ENCODE peak calls at places on chromosomes 16 and 17, in six cellular contexts. One of them, this sample, is unnamed.

GRCh38 chr16:54780266-54780665 is 150.4 kb upstream of the IRX5 start:
- DNase-seq in colonic mucosa: no peak
- DNase-seq in COR-L47: no peak
- DNase-seq in dorsolateral prefrontal cortex: no peak
- DNase-seq in iris pigment epithelial cell: no peak
- DNase-seq in IMR-90: no peak
- DNase-seq in this sample: no peak

GRCh38 chr16:80971814-80972213 is 34.9 kb downstream of the CMC2 start:
- DNase-seq in colonic mucosa: no peak
- DNase-seq in COR-L47: no peak
- DNase-seq in dorsolateral prefrontal cortex: no peak
- DNase-seq in iris pigment epithelial cell: no peak
- DNase-seq in IMR-90: no peak
- DNase-seq in this sample: no peak

GRCh38 chr17:29620779-29621500 is 1.8 kb downstream of the CORO6 start:
- DNase-seq in colonic mucosa: no peak
- DNase-seq in COR-L47: no peak
- DNase-seq in dorsolateral prefrontal cortex: no peak
- DNase-seq in iris pigment epithelial cell: no peak
- DNase-seq in IMR-90: no peak
- DNase-seq in this sample: no peak

GRCh38 chr16:12092347-12092882 is 115.9 kb downstream of the SNX29 start:
- DNase-seq in colonic mucosa: no peak
- DNase-seq in COR-L47: no peak
- DNase-seq in dorsolateral prefrontal cortex: no peak
- DNase-seq in iris pigment epithelial cell: peak; percentile 93
- DNase-seq in IMR-90: peak; percentile 95
- DNase-seq in this sample: peak; percentile 12

GRCh38 chr17:13520899-13521572 is 80.7 kb downstream of the HS3ST3A1 start:
- DNase-seq in colonic mucosa: peak; percentile 18
- DNase-seq in COR-L47: no peak
- DNase-seq in dorsolateral prefrontal cortex: no peak
- DNase-seq in iris pigment epithelial cell: peak; percentile 86
- DNase-seq in IMR-90: peak; percentile 89
- DNase-seq in this sample: no peak

GRCh38 chr17:9339958-9340357 is 235.7 kb downstream of the STX8 start:
- DNase-seq in colonic mucosa: no peak
- DNase-seq in COR-L47: no peak
- DNase-seq in dorsolateral prefrontal cortex: no peak
- DNase-seq in iris pigment epithelial cell: no peak
- DNase-seq in IMR-90: no peak
- DNase-seq in this sample: no peak

GRCh38 chr16:4677390-4677789 is 16.0 kb upstream of the NUDT16L1 start:
- DNase-seq in colonic mucosa: no peak
- DNase-seq in COR-L47: no peak
- DNase-seq in dorsolateral prefrontal cortex: no peak
- DNase-seq in iris pigment epithelial cell: no peak
- DNase-seq in IMR-90: no peak
- DNase-seq in this sample: no peak

GRCh38 chr16:19912445-19913305 is 28.0 kb upstream of the GPRC5B start:
- DNase-seq in colonic mucosa: no peak
- DNase-seq in COR-L47: no peak
- DNase-seq in dorsolateral prefrontal cortex: no peak
- DNase-seq in iris pigment epithelial cell: peak; percentile 38
- DNase-seq in IMR-90: peak; percentile 64
- DNase-seq in this sample: no peak

This sample was measured in posterior vena cava.